ENCODE peak calls at places on chromosome 10, in eight cellular contexts. D is sigmoid colon; S is CD8-positive, alpha-beta T cell; O is type B pancreatic cell; A is foreskin keratinocyte; H is Caco-2; Q is cardiac fibroblast; L is GM13977. C is an unnamed sample.

GRCh38 chr10:54961040-54961439 is 160.0 kb upstream of the PCDH15 start:
- DNase-seq in D (no peak), S (no peak), O (no peak), A (no peak), H (no peak), Q (no peak), L (no peak), C (no peak)

GRCh38 chr10:78263521-78263988 is 229.9 kb downstream of the RPS24 start:
- DNase-seq in D (no peak), S (no peak), O (no peak), A (peak; percentile 79), H (no peak), Q (peak; percentile 15), L (no peak), C (peak; percentile 18)

GRCh38 chr10:116440330-116441030 is 12.8 kb downstream of the PNLIPRP3 start:
- DNase-seq in D (no peak), S (no peak), O (no peak), A (peak; percentile 81), H (no peak), Q (no peak), L (no peak), C (no peak)

GRCh38 chr10:74432841-74433594 is 282.0 kb downstream of the ADK start:
- DNase-seq in D (no peak), S (no peak), O (no peak), A (peak; percentile 30), H (no peak), Q (peak; percentile 43), L (no peak), C (no peak)

GRCh38 chr10:25564351-25564750 is 369.7 kb upstream of the MYO3A start:
- DNase-seq in D (no peak), S (no peak), O (no peak), A (no peak), H (no peak), Q (no peak), L (no peak), C (no peak)

GRCh38 chr10:58362026-58362799 is 23.0 kb upstream of the TFAM start:
- DNase-seq in D (no peak), S (no peak), O (no peak), A (no peak), H (no peak), Q (peak; percentile 40), L (no peak), C (no peak)

GRCh38 chr10:22723343-22723779 is 9.0 kb upstream of the PIP4K2A start:
- DNase-seq in D (no peak), S (no peak), O (no peak), A (no peak), H (no peak), Q (no peak), L (peak; percentile 38), C (no peak)

GRCh38 chr10:25024528-25024927 is 8.1 kb downstream of the THNSL1 start:
- DNase-seq in D (no peak), S (no peak), O (no peak), A (no peak), H (no peak), Q (no peak), L (no peak), C (no peak)

GRCh38 chr10:79405221-79405994 is 40.0 kb downstream of the ZCCHC24 start:
- DNase-seq in D (peak; percentile 75), S (no peak), O (no peak), A (no peak), H (no peak), Q (peak; percentile 82), L (no peak), C (no peak)

GRCh38 chr10:13959443-13960359 is 371.0 kb downstream of the FRMD4A start:
- DNase-seq in D (no peak), S (no peak), O (no peak), A (no peak), H (no peak), Q (peak; percentile 18), L (no peak), C (no peak)

GRCh38 chr10:13955426-13955825 is 368.7 kb downstream of the PRPF18 start:
- DNase-seq in D (no peak), S (no peak), O (no peak), A (no peak), H (no peak), Q (no peak), L (no peak), C (no peak)

GRCh38 chr10:13957856-13958255 is 371.1 kb downstream of the PRPF18 start:
- DNase-seq in D (no peak), S (no peak), O (no peak), A (no peak), H (no peak), Q (no peak), L (no peak), C (no peak)

GRCh38 chr10:13953371-13953770 is 366.6 kb downstream of the PRPF18 start:
- DNase-seq in D (no peak), S (no peak), O (no peak), A (no peak), H (no peak), Q (no peak), L (no peak), C (no peak)

DNA sequence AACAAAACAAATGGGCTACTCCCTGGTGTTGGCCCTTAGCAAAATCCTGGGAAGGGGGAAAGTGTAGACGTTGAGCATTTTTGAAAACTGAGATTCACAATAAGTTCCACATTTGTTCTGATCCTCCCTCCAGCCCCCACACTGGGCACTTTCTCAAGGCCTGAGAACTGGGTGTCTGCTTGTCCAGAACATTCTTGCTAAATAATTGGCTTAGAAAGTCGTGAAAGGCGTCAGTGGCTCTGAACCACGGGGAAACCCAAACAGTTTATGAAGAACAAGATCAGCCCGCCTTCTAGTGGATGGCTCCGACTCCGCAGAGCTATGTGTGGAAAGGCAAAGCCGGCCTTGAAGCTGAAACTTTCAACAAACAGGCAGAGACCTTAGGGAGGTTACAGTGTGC is 370.1 kb downstream of the PRPF18 start:
- DNase-seq in D (peak; percentile 92), S (no peak), O (no peak), A (no peak), H (no peak), Q (peak; percentile 69), L (no peak), C (no peak)
- TF ChIP-seq CTCF in D (peak; percentile 24), S (no peak), O (no peak), A (no peak), H (no peak), Q (peak; percentile 74), L (no peak), C (no peak)

GRCh38 chr10:124217031-124217430 is 123.6 kb upstream of the CHST15 start:
- DNase-seq in D (no peak), S (no peak), O (no peak), A (no peak), H (no peak), Q (no peak), L (no peak), C (no peak)

GRCh38 chr10:124220971-124221355 is 127.6 kb upstream of the CHST15 start:
- DNase-seq in D (no peak), S (no peak), O (no peak), A (no peak), H (no peak), Q (no peak), L (no peak), C (no peak)

GRCh38 chr10:124220547-124220946 is 127.1 kb upstream of the CHST15 start:
- DNase-seq in D (no peak), S (no peak), O (no peak), A (no peak), H (no peak), Q (no peak), L (peak; percentile 36), C (no peak)

GRCh38 chr10:124219655-124220054 is 126.3 kb upstream of the CHST15 start:
- DNase-seq in D (no peak), S (no peak), O (no peak), A (no peak), H (no peak), Q (no peak), L (no peak), C (no peak)

DNA sequence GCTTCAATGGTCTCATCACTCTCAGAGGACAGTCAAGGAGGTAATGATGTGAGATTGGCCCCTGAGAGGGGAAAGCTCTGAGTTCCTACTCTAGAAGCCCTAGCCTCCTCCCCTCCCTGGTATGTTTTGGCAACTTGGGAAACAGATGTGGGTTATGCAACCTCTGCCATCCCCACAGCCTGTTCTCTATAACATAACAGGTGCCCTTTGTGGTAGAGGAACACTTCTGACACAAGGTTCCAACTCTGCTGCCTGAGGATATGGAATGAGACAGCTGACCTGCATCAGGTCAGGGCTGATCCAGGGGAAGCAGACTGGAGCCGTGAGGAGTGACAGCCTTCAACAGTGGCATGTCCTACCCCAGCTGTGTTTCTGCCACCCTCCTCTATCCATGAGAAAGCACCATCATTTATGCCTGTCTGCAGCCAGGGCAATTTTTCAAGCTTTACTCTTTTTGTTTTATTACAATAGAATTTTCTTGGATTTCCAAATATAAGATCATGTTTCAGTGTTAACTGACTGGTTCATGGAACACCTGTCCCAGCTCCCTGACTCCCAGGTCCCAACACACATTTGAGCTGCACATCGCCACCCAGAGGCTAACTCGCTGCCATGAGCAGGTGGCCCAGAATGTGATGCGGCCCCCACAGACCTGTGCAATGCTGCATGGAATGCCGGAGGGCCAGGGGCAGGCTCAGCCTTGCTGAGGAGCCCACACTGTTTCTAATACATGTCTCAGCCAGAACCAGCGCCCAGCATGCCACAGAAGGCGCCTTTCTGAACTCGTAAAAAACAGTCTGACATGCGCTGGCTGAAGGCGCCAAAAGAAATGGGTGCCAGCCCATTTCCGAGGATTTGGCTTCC is 124.7 kb upstream of the CHST15 start:
- DNase-seq in D (no peak), S (no peak), O (no peak), A (peak; percentile 78), H (no peak), Q (no peak), L (no peak), C (no peak)
- TF ChIP-seq CTCF in D (no peak), S (no peak), O (no peak), A (peak; percentile 75), H (peak; percentile 6), Q (no peak), L (no peak), C (peak; percentile 34)

GRCh38 chr10:93977442-93977841 is 16.3 kb upstream of the PLCE1 start:
- DNase-seq in D (no peak), S (no peak), O (no peak), A (no peak), H (no peak), Q (no peak), L (no peak), C (no peak)
- TF ChIP-seq CTCF in D (no peak), S (no peak), O (no peak), A (peak; percentile 15), H (no peak), Q (no peak), L (peak; percentile 13), C (peak; percentile 20)

GRCh38 chr10:97003804-97004201 is 171.7 kb downstream of the LCOR start:
- DNase-seq in D (no peak), S (no peak), O (no peak), A (no peak), H (no peak), Q (no peak), L (no peak), C (no peak)
- TF ChIP-seq CTCF in D (no peak), S (no peak), O (no peak), A (no peak), H (no peak), Q (no peak), L (no peak), C (no peak)

DNA sequence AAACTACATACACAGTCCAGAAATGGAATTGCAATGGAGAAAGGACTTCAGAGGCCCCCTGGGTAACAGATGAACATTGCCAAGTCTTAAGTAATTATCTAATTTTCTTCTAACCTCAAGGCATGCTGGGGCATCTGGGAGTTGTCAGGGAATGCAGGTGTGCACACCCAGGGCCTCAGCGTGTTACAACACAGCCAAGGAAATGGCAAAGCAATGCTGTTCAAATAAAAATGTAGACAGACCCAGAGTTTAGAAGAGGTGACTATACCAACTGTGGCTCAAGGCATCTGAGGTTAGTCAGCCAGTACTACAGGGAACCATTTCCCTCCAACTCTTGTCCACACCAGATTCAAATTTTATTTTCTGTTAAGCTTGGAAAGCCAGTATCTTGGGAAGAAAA is 73.6 kb downstream of the CCDC3 start:
- DNase-seq in D (no peak), S (no peak), O (no peak), A (peak; percentile 87), H (no peak), Q (no peak), L (no peak), C (no peak)
- TF ChIP-seq CTCF in D (no peak), S (no peak), O (no peak), A (no peak), H (no peak), Q (no peak), L (no peak), C (no peak)